ENCODE peak calls at places on chromosomes 7 and 10, in nine cellular contexts. One of them, this sample, is unnamed.
A peak's percentile ranks its signal among the peaks of the same experiment; 100 is the strongest.

GRCh38 chr10:52437205-52437646 is 123.1 kb downstream of the DKK1 start:
- DNase-seq in H9: no peak
- DNase-seq in AG04450: no peak
- DNase-seq in posterior vena cava: no peak
- DNase-seq in activated CD8-positive, alpha-beta memory T cell treated with anti-CD3 and anti-CD28 coated beads for 1 hour: no peak
- DNase-seq in tibial artery: no peak
- DNase-seq in dermis microvascular lymphatic vessel endothelial cell: no peak
- DNase-seq in GM10248: no peak
- DNase-seq in GM04503: no peak
- DNase-seq in this sample: no peak

GRCh38 chr10:560314-560992 is 129.0 kb downstream of the DIP2C start:
- DNase-seq in GM04503: no peak
- DNase-seq in GM10248: no peak
- DNase-seq in posterior vena cava: peak; percentile 37
- DNase-seq in dermis microvascular lymphatic vessel endothelial cell: no peak
- DNase-seq in tibial artery: no peak
- DNase-seq in H9: no peak
- DNase-seq in activated CD8-positive, alpha-beta memory T cell treated with anti-CD3 and anti-CD28 coated beads for 1 hour: no peak
- DNase-seq in AG04450: no peak
- DNase-seq in this sample: no peak

GRCh38 chr10:117936136-117936535 is 110.6 kb downstream of the RAB11FIP2 start:
- DNase-seq in posterior vena cava: no peak
- DNase-seq in dermis microvascular lymphatic vessel endothelial cell: no peak
- DNase-seq in AG04450: no peak
- DNase-seq in GM10248: no peak
- DNase-seq in activated CD8-positive, alpha-beta memory T cell treated with anti-CD3 and anti-CD28 coated beads for 1 hour: no peak
- DNase-seq in GM04503: peak; percentile 84
- DNase-seq in H9: no peak
- DNase-seq in tibial artery: no peak
- DNase-seq in this sample: no peak

GRCh38 chr7:38775503-38775902 is 133.5 kb downstream of the VPS41 start:
- DNase-seq in dermis microvascular lymphatic vessel endothelial cell: no peak
- DNase-seq in posterior vena cava: no peak
- DNase-seq in tibial artery: no peak
- DNase-seq in AG04450: no peak
- DNase-seq in GM10248: no peak
- DNase-seq in H9: no peak
- DNase-seq in GM04503: no peak
- DNase-seq in activated CD8-positive, alpha-beta memory T cell treated with anti-CD3 and anti-CD28 coated beads for 1 hour: no peak
- DNase-seq in this sample: no peak

GRCh38 chr10:43110318-43111071 is 27.8 kb upstream of the CSGALNACT2 start:
- DNase-seq in AG04450: no peak
- DNase-seq in GM04503: peak; percentile 47
- DNase-seq in H9: no peak
- DNase-seq in posterior vena cava: peak; percentile 68
- DNase-seq in tibial artery: no peak
- DNase-seq in dermis microvascular lymphatic vessel endothelial cell: no peak
- DNase-seq in activated CD8-positive, alpha-beta memory T cell treated with anti-CD3 and anti-CD28 coated beads for 1 hour: no peak
- DNase-seq in GM10248: no peak
- DNase-seq in this sample: no peak

GRCh38 chr10:42939237-42939636 is 137.6 kb upstream of the RET start:
- DNase-seq in GM10248: peak; percentile 3
- DNase-seq in dermis microvascular lymphatic vessel endothelial cell: no peak
- DNase-seq in tibial artery: no peak
- DNase-seq in activated CD8-positive, alpha-beta memory T cell treated with anti-CD3 and anti-CD28 coated beads for 1 hour: no peak
- DNase-seq in H9: no peak
- DNase-seq in posterior vena cava: no peak
- DNase-seq in GM04503: no peak
- DNase-seq in AG04450: no peak
- DNase-seq in this sample: no peak

GRCh38 chr10:102279104-102279503 is 33.8 kb downstream of the GBF1 start:
- DNase-seq in tibial artery: no peak
- DNase-seq in dermis microvascular lymphatic vessel endothelial cell: no peak
- DNase-seq in GM10248: no peak
- DNase-seq in GM04503: no peak
- DNase-seq in activated CD8-positive, alpha-beta memory T cell treated with anti-CD3 and anti-CD28 coated beads for 1 hour: no peak
- DNase-seq in H9: no peak
- DNase-seq in AG04450: no peak
- DNase-seq in posterior vena cava: no peak
- DNase-seq in this sample: no peak

GRCh38 chr10:101028446-101029244 is 2.3 kb downstream of the PDZD7 start:
- DNase-seq in GM10248: no peak
- DNase-seq in tibial artery: no peak
- DNase-seq in dermis microvascular lymphatic vessel endothelial cell: no peak
- DNase-seq in activated CD8-positive, alpha-beta memory T cell treated with anti-CD3 and anti-CD28 coated beads for 1 hour: no peak
- DNase-seq in posterior vena cava: no peak
- DNase-seq in H9: no peak
- DNase-seq in AG04450: no peak
- DNase-seq in GM04503: no peak
- DNase-seq in this sample: no peak

GRCh38 chr10:131876543-131876942 is 24.3 kb upstream of the PPP2R2D start:
- DNase-seq in GM04503: no peak
- DNase-seq in H9: peak; percentile 10
- DNase-seq in AG04450: no peak
- DNase-seq in dermis microvascular lymphatic vessel endothelial cell: no peak
- DNase-seq in activated CD8-positive, alpha-beta memory T cell treated with anti-CD3 and anti-CD28 coated beads for 1 hour: no peak
- DNase-seq in GM10248: no peak
- DNase-seq in tibial artery: peak; percentile 11
- DNase-seq in posterior vena cava: peak; percentile 62
- DNase-seq in this sample: no peak

GRCh38 chr7:125355899-125356298 is 426.3 kb upstream of the POT1 start:
- DNase-seq in posterior vena cava: no peak
- DNase-seq in activated CD8-positive, alpha-beta memory T cell treated with anti-CD3 and anti-CD28 coated beads for 1 hour: no peak
- DNase-seq in GM04503: no peak
- DNase-seq in H9: no peak
- DNase-seq in GM10248: no peak
- DNase-seq in AG04450: no peak
- DNase-seq in tibial artery: no peak
- DNase-seq in dermis microvascular lymphatic vessel endothelial cell: peak; percentile 32
- DNase-seq in this sample: peak; percentile 30

GRCh38 chr10:26881600-26882331 is 21.0 kb upstream of the ABI1 start:
- DNase-seq in GM04503: no peak
- DNase-seq in AG04450: peak; percentile 36
- DNase-seq in activated CD8-positive, alpha-beta memory T cell treated with anti-CD3 and anti-CD28 coated beads for 1 hour: no peak
- DNase-seq in tibial artery: no peak
- DNase-seq in dermis microvascular lymphatic vessel endothelial cell: peak; percentile 66
- DNase-seq in GM10248: peak; percentile 62
- DNase-seq in H9: no peak
- DNase-seq in posterior vena cava: no peak
- DNase-seq in this sample: peak; percentile 26

GRCh38 chr10:101840741-101841453 is 2.7 kb downstream of the KCNIP2 start:
- DNase-seq in tibial artery: peak; percentile 76
- DNase-seq in GM10248: peak; percentile 89
- DNase-seq in dermis microvascular lymphatic vessel endothelial cell: peak; percentile 48
- DNase-seq in AG04450: peak; percentile 56
- DNase-seq in activated CD8-positive, alpha-beta memory T cell treated with anti-CD3 and anti-CD28 coated beads for 1 hour: no peak
- DNase-seq in H9: peak; percentile 93
- DNase-seq in GM04503: no peak
- DNase-seq in posterior vena cava: peak; percentile 95
- DNase-seq in this sample: peak; percentile 55

GRCh38 chr10:36450385-36450784 is 675.0 kb upstream of the ANKRD30A start:
- DNase-seq in activated CD8-positive, alpha-beta memory T cell treated with anti-CD3 and anti-CD28 coated beads for 1 hour: no peak
- DNase-seq in tibial artery: no peak
- DNase-seq in H9: no peak
- DNase-seq in AG04450: peak; percentile 32
- DNase-seq in posterior vena cava: no peak
- DNase-seq in GM10248: no peak
- DNase-seq in dermis microvascular lymphatic vessel endothelial cell: no peak
- DNase-seq in GM04503: no peak
- DNase-seq in this sample: no peak

GRCh38 chr7:40986351-40986873 is 716.5 kb downstream of the INHBA start:
- DNase-seq in posterior vena cava: no peak
- DNase-seq in dermis microvascular lymphatic vessel endothelial cell: no peak
- DNase-seq in GM10248: no peak
- DNase-seq in GM04503: peak; percentile 27
- DNase-seq in AG04450: peak; percentile 88
- DNase-seq in activated CD8-positive, alpha-beta memory T cell treated with anti-CD3 and anti-CD28 coated beads for 1 hour: no peak
- DNase-seq in tibial artery: no peak
- DNase-seq in H9: no peak
- DNase-seq in this sample: no peak

GRCh38 chr7:24942226-24942625 is 37.8 kb downstream of the OSBPL3 start:
- DNase-seq in AG04450: no peak
- DNase-seq in GM10248: no peak
- DNase-seq in GM04503: no peak
- DNase-seq in activated CD8-positive, alpha-beta memory T cell treated with anti-CD3 and anti-CD28 coated beads for 1 hour: no peak
- DNase-seq in dermis microvascular lymphatic vessel endothelial cell: no peak
- DNase-seq in H9: no peak
- DNase-seq in tibial artery: no peak
- DNase-seq in posterior vena cava: no peak
- DNase-seq in this sample: no peak

GRCh38 chr7:133633055-133633454 is 380.2 kb downstream of the EXOC4 start:
- DNase-seq in tibial artery: no peak
- DNase-seq in posterior vena cava: no peak
- DNase-seq in GM10248: no peak
- DNase-seq in GM04503: no peak
- DNase-seq in AG04450: no peak
- DNase-seq in dermis microvascular lymphatic vessel endothelial cell: peak; percentile 17
- DNase-seq in activated CD8-positive, alpha-beta memory T cell treated with anti-CD3 and anti-CD28 coated beads for 1 hour: no peak
- DNase-seq in H9: no peak
- DNase-seq in this sample: no peak

GRCh38 chr7:47895026-47895425 is 53.2 kb downstream of the PKD1L1 start:
- DNase-seq in H9: no peak
- DNase-seq in AG04450: no peak
- DNase-seq in GM04503: no peak
- DNase-seq in posterior vena cava: no peak
- DNase-seq in tibial artery: no peak
- DNase-seq in GM10248: no peak
- DNase-seq in activated CD8-positive, alpha-beta memory T cell treated with anti-CD3 and anti-CD28 coated beads for 1 hour: no peak
- DNase-seq in dermis microvascular lymphatic vessel endothelial cell: no peak
- DNase-seq in this sample: no peak

GRCh38 chr10:112826018-112826697 is 123.9 kb upstream of the TCF7L2 start:
- DNase-seq in tibial artery: no peak
- DNase-seq in posterior vena cava: no peak
- DNase-seq in GM04503: no peak
- DNase-seq in dermis microvascular lymphatic vessel endothelial cell: no peak
- DNase-seq in H9: no peak
- DNase-seq in activated CD8-positive, alpha-beta memory T cell treated with anti-CD3 and anti-CD28 coated beads for 1 hour: no peak
- DNase-seq in AG04450: no peak
- DNase-seq in GM10248: no peak
- DNase-seq in this sample: no peak

GRCh38 chr7:156019776-156020565 is 207.7 kb upstream of the SHH start:
- DNase-seq in posterior vena cava: no peak
- DNase-seq in tibial artery: no peak
- DNase-seq in dermis microvascular lymphatic vessel endothelial cell: no peak
- DNase-seq in H9: no peak
- DNase-seq in AG04450: no peak
- DNase-seq in GM04503: no peak
- DNase-seq in GM10248: no peak
- DNase-seq in activated CD8-positive, alpha-beta memory T cell treated with anti-CD3 and anti-CD28 coated beads for 1 hour: no peak
- DNase-seq in this sample: no peak

GRCh38 chr10:100803908-100804307 is 58.5 kb downstream of the PAX2 start:
- DNase-seq in H9: no peak
- DNase-seq in AG04450: no peak
- DNase-seq in dermis microvascular lymphatic vessel endothelial cell: no peak
- DNase-seq in GM04503: no peak
- DNase-seq in tibial artery: no peak
- DNase-seq in GM10248: no peak
- DNase-seq in posterior vena cava: peak; percentile 22
- DNase-seq in activated CD8-positive, alpha-beta memory T cell treated with anti-CD3 and anti-CD28 coated beads for 1 hour: no peak
- DNase-seq in this sample: no peak

GRCh38 chr10:121099601-121100000 is 248.4 kb downstream of the WDR11 start:
- DNase-seq in GM04503: no peak
- DNase-seq in dermis microvascular lymphatic vessel endothelial cell: no peak
- DNase-seq in AG04450: no peak
- DNase-seq in GM10248: no peak
- DNase-seq in posterior vena cava: no peak
- DNase-seq in tibial artery: no peak
- DNase-seq in H9: no peak
- DNase-seq in activated CD8-positive, alpha-beta memory T cell treated with anti-CD3 and anti-CD28 coated beads for 1 hour: no peak
- DNase-seq in this sample: no peak

This sample was measured in pulmonary artery endothelial cell.